ENCODE peak calls at places on chromosomes 4 and X, in six cellular contexts. R is IMR-90, I is neuronal stem cell, E is H1, J is mesenchymal stem cell, P is trophoblast cell. O is an unnamed sample.

GRCh38 chr4:5940470-5941203 is 47.8 kb upstream of the CRMP1 start:
- DNase-seq in R (peak), P (no peak), J (peak), I (no peak), E (no peak), O (peak)

GRCh38 chr4:84681488-84682274 is 98.8 kb downstream of the CDS1 start:
- DNase-seq in I (no peak), J (peak), E (no peak), P (peak), R (peak), O (no peak)

GRCh38 chr4:165204462-165204830 is 2.9 kb upstream of the KLHL2 start:
- DNase-seq in E (no peak), R (peak), P (no peak), I (no peak), J (peak), O (no peak)

GRCh38 chrX:71053217-71053621 is 14.9 kb downstream of the SNX12 start:
- DNase-seq in J (no peak), P (no peak), E (peak), R (no peak), I (peak), O (peak)

GRCh38 chr4:128483041-128483440 is 195.4 kb upstream of the PGRMC2 start:
- DNase-seq in I (no peak), P (no peak), J (no peak), E (no peak), R (no peak), O (no peak)

GRCh38 chrX:33128048-33128805 is 83.1 kb downstream of the DMD start:
- DNase-seq in R (no peak), E (no peak), P (no peak), I (no peak), J (no peak), O (no peak)

GRCh38 chr4:5526070-5526831 is 182.1 kb downstream of the EVC2 start:
- DNase-seq in I (no peak), J (no peak), R (no peak), E (no peak), P (no peak), O (no peak)

GRCh38 chrX:55451990-55452824 is at the start of gene MAGEH1:
- DNase-seq in E (peak), J (peak), I (peak), R (peak), P (peak), O (peak)

GRCh38 chr4:20788266-20788665 is 88.0 kb downstream of the PACRGL start:
- DNase-seq in R (no peak), I (no peak), P (no peak), J (no peak), E (no peak), O (no peak)

GRCh38 chr4:86848136-86848535 is 1.0 kb downstream of the SLC10A6 start:
- DNase-seq in J (no peak), R (no peak), P (peak), E (no peak), I (no peak), O (no peak)

GRCh38 chr4:182231080-182231479 is 12.1 kb upstream of the TENM3 start:
- DNase-seq in R (peak), P (peak), I (no peak), J (no peak), E (no peak), O (no peak)

GRCh38 chr4:142567199-142567598 is 278.9 kb downstream of the INPP4B start:
- DNase-seq in J (no peak), I (peak), P (no peak), E (peak), R (no peak), O (peak)

GRCh38 chrX:151713859-151714258 is 2.0 kb upstream of the FATE1 start:
- DNase-seq in R (no peak), J (no peak), I (no peak), E (peak), P (peak), O (peak)

GRCh38 chr4:101885574-101885973 is 95.0 kb downstream of the BANK1 start:
- DNase-seq in J (no peak), I (no peak), E (no peak), R (no peak), P (peak), O (no peak)

GRCh38 chr4:39719804-39720580 is 22.1 kb downstream of the UBE2K start:
- DNase-seq in E (no peak), J (peak), I (no peak), P (peak), R (peak), O (no peak)

GRCh38 chr4:14856076-14856926 is 146.0 kb upstream of the CPEB2 start:
- DNase-seq in I (no peak), R (peak), P (peak), J (peak), E (no peak), O (no peak)

GRCh38 chrX:44828008-44828605 is 15.7 kb upstream of the DUSP21 start:
- DNase-seq in E (no peak), I (no peak), R (peak), P (no peak), J (peak), O (no peak)

GRCh38 chrX:46463682-46464081 is 81.5 kb downstream of the ZNF674 start:
- DNase-seq in J (no peak), R (no peak), E (no peak), I (no peak), P (no peak), O (no peak)

GRCh38 chr4:123554263-123554662 is 157.7 kb downstream of the SPRY1 start:
- DNase-seq in J (no peak), I (no peak), P (no peak), R (no peak), E (no peak), O (no peak)

GRCh38 chr4:74223801-74224200 is 65.9 kb downstream of the MTHFD2L start:
- DNase-seq in R (peak), E (no peak), P (peak), I (no peak), J (peak), O (no peak)

GRCh38 chr4:52572936-52573485 is 86.1 kb downstream of the USP46 start:
- DNase-seq in R (peak), P (peak), J (peak), E (no peak), I (no peak), O (no peak)

GRCh38 chr4:6290256-6290655 is 20.6 kb downstream of the WFS1 start:
- DNase-seq in J (no peak), I (no peak), E (no peak), R (no peak), P (no peak), O (no peak)

GRCh38 chr4:56655209-56655626 is 25.9 kb downstream of the HOPX start:
- DNase-seq in P (peak), E (no peak), R (peak), J (peak), I (no peak), O (peak)

GRCh38 chr4:189090174-189090814 is 850.4 kb upstream of the FRG1 start:
- DNase-seq in I (peak), P (no peak), R (peak), E (no peak), J (peak), O (peak)

GRCh38 chr4:5686338-5686737 is 22.0 kb downstream of the EVC2 start:
- DNase-seq in R (no peak), I (no peak), P (no peak), E (no peak), J (no peak), O (no peak)

GRCh38 chrX:97672608-97673007 is 788.9 kb downstream of the RPA4 start:
- DNase-seq in P (no peak), R (no peak), E (no peak), J (no peak), I (no peak), O (no peak)

GRCh38 chr4:37453361-37454262 is 209.1 kb downstream of the NWD2 start:
- DNase-seq in J (peak), E (peak), P (peak), R (no peak), I (peak), O (peak)

GRCh38 chr4:169823685-169824084 is 65.9 kb upstream of the HPF1 start:
- DNase-seq in I (peak), J (peak), P (peak), E (peak), R (peak), O (peak)

GRCh38 chrX:73134741-73135140 is 55.4 kb upstream of the PABPC1L2A start:
- DNase-seq in P (no peak), E (no peak), J (no peak), R (no peak), I (no peak), O (no peak)

GRCh38 chr4:13988347-13989265 is 361.1 kb upstream of the BOD1L1 start:
- DNase-seq in P (peak), E (no peak), J (peak), I (no peak), R (peak), O (no peak)

GRCh38 chrX:149275836-149276235 is 229.3 kb downstream of the IDS start:
- DNase-seq in J (no peak), I (no peak), R (no peak), P (peak), E (no peak), O (no peak)

GRCh38 chrX:129932792-129933321 is 26.9 kb downstream of the UTP14A start:
- DNase-seq in J (peak), I (no peak), E (no peak), R (no peak), P (peak), O (peak)

GRCh38 chrX:154381271-154381670 is 2.2 kb downstream of the EMD start:
- DNase-seq in J (no peak), E (no peak), P (no peak), I (no peak), R (no peak), O (no peak)

GRCh38 chr4:96016615-96017299 is 176.9 kb downstream of the PDHA2 start:
- DNase-seq in J (peak), R (no peak), I (no peak), E (no peak), P (no peak), O (no peak)
- H4K8ac ChIP-seq in J (no peak), R (no peak), I (no peak), E (no peak), P (no peak), O (no peak)

GRCh38 chrX:39652336-39652735 is 445.4 kb downstream of the BCOR start:
- DNase-seq in J (no peak), R (peak), P (peak), E (no peak), I (no peak), O (peak)

GRCh38 chrX:39648548-39649254 is 449.1 kb downstream of the BCOR start:
- DNase-seq in E (no peak), J (no peak), R (no peak), I (no peak), P (no peak), O (no peak)

GRCh38 chrX:39654183-39654925 is 443.4 kb downstream of the BCOR start:
- DNase-seq in E (no peak), J (no peak), P (no peak), R (no peak), I (no peak), O (peak)

GRCh38 chrX:39653656-39654055 is 444.1 kb downstream of the BCOR start:
- DNase-seq in R (no peak), P (no peak), I (no peak), E (peak), J (no peak), O (peak)

GRCh38 chrX:39650883-39651282 is 446.9 kb downstream of the BCOR start:
- DNase-seq in J (no peak), I (no peak), E (no peak), R (no peak), P (no peak), O (no peak)
- H4K91ac ChIP-seq in J (no peak), I (no peak), E (no peak), R (no peak), P (no peak), O (no peak)

DNA sequence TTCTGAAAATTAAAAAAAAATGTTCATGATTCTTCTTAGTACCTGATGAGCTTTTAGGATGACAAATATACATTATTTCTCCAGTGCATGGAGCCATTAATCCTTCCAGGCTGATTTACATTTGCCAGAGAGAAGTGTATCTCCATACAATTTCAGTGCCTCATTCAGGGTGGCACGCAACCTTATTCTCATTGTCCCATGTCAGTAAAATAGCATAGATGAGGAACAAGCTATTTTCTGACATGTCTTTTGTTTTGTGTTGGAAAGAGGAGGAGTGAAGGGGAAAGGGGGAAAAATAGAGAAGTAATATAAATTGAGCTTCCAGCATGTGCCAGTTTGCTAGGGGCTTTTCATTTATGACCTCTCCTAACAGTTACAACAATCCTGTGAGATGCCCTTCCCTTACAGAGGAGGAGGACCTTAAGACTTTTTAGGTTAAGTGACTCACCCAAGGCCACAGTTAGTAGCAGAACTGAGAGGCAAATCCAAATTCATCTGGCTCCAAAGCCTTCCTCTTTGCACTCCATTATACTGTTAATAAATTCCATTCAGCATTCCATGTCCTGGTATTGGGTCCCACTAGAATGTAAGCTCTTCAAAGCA is 274.8 kb upstream of the GPC4 start:
- DNase-seq in R (no peak), J (no peak), I (no peak), E (no peak), P (no peak), O (no peak)
- H4K8ac ChIP-seq in R (no peak), J (no peak), I (no peak), E (no peak), P (no peak), O (no peak)

GRCh38 chrX:1430451-1430850 is 22.3 kb downstream of the ASMTL start:
- DNase-seq in I (no peak), R (no peak), J (no peak), P (no peak), E (no peak), O (no peak)
- H4K91ac ChIP-seq in I (no peak), R (no peak), J (no peak), P (no peak), E (no peak), O (no peak)

DNA sequence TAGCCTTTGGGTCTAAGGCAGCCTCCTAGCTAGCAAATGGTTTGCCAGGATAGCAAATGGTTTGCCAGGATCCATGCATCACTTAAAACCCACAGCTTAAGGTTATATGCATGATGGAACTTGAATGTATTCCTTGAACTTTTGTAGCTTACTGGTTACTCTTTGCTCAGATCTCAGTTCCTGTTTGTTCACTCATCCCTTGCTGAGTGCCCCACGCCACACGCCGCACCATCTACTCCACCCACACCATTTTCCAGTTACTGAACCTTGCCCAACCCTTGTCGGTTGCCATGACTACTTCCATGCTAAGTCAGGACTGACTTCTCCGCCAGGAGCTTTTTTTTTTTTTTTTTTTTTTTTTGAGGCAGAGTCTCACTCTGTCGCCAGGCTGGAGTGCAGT is 29.5 kb upstream of the XIAP start:
- DNase-seq in R (no peak), P (peak), I (no peak), E (no peak), J (no peak), O (no peak)
- H4K8ac ChIP-seq in R (no peak), P (no peak), I (no peak), E (no peak), J (no peak), O (no peak)

GRCh38 chrX:85113746-85114145 is 110.1 kb downstream of the APOOL start:
- DNase-seq in I (no peak), P (peak), J (no peak), E (no peak), R (no peak), O (no peak)

GRCh38 chrX:85114776-85115175 is 111.1 kb downstream of the APOOL start:
- DNase-seq in E (no peak), J (no peak), I (no peak), P (peak), R (no peak), O (no peak)

GRCh38 chrX:85114171-85114570 is 110.5 kb downstream of the APOOL start:
- DNase-seq in R (no peak), P (no peak), I (no peak), E (no peak), J (no peak), O (no peak)

GRCh38 chrX:85112270-85112669 is 108.6 kb downstream of the APOOL start:
- DNase-seq in I (no peak), E (no peak), P (no peak), J (no peak), R (no peak), O (no peak)

GRCh38 chrX:85115252-85115651 is 111.6 kb downstream of the APOOL start:
- DNase-seq in R (no peak), E (no peak), I (no peak), J (no peak), P (no peak), O (no peak)
- H4K91ac ChIP-seq in R (no peak), E (no peak), I (no peak), J (no peak), P (no peak), O (no peak)

GRCh38 chr4:81380364-81380853 is 91.3 kb downstream of the RASGEF1B start:
- DNase-seq in J (no peak), R (no peak), I (no peak), P (no peak), E (no peak), O (no peak)
- H4K8ac ChIP-seq in J (no peak), R (no peak), I (no peak), P (no peak), E (no peak), O (no peak)

GRCh38 chrX:113510586-113510985 is 670.0 kb upstream of the AMOT start:
- DNase-seq in R (no peak), I (no peak), J (no peak), P (no peak), E (no peak), O (no peak)

GRCh38 chrX:113514906-113515305 is 674.3 kb upstream of the AMOT start:
- DNase-seq in P (no peak), R (no peak), E (no peak), J (no peak), I (no peak), O (no peak)

DNA sequence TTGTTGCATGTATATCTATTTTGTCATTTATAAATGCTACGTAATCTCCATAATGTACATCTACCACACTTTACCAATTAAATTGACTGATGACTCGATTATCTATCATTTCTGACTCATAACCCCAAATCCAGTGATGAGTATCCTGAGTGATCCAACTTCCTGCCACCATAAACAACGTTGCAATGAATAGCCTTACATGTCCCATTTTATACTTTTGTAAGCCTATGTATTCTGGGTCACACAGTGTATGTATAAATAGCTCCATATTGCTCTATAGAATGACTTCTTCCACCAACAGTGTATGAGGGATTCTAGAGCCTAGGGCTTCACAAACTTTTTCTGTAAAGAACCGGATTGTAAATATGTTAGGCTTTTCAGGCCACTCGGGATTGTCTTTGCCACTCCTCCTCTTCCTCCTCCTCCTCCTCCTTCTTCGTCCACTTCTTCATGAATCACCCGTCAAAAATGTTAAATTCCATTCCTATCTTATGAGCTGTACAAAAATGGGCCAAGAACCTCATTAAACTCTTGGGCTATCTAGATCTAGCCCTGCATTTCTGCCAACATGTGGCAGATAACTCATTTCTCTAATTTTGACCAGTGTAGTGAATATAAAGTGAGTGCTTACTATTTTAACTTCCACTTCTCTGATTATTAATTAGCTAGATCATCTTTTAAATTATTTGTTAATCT is 672.2 kb upstream of the AMOT start:
- DNase-seq in P (peak), E (no peak), J (peak), I (no peak), R (peak), O (no peak)
- H4K91ac ChIP-seq in P (no peak), E (no peak), J (no peak), I (no peak), R (no peak), O (no peak)